ENCODE peak calls at places on chromosomes 4 and X, in four cellular contexts. I, C, F and Y are unnamed samples.

GRCh38 chr4:71049395-71049794 is 55.9 kb downstream of the DCK start:
- DNase-seq in F (no peak), I (no peak), C (no peak), Y (no peak)

GRCh38 chrX:24298191-24298590 is 15.7 kb downstream of the SUPT20HL2 start:
- DNase-seq in F (no peak), C (no peak), I (peak), Y (no peak)

GRCh38 chr4:107366900-107367299 is 330.8 kb upstream of the DKK2 start:
- DNase-seq in I (no peak), F (no peak), C (no peak), Y (no peak)

GRCh38 chr4:41969666-41970065 is 11.9 kb upstream of the DCAF4L1 start:
- DNase-seq in C (no peak), I (no peak), F (no peak), Y (no peak)

GRCh38 chr4:179164642-179165338 is 1722.6 kb upstream of the AGA start:
- DNase-seq in I (no peak), C (no peak), F (no peak), Y (no peak)

GRCh38 chr4:146522098-146522861 is 540 bp upstream of the SLC10A7 start:
- DNase-seq in C (peak), I (peak), F (peak), Y (peak)

GRCh38 chr4:1900087-1900433 is 28.9 kb downstream of the NSD2 start:
- DNase-seq in F (no peak), I (no peak), C (no peak), Y (no peak)

GRCh38 chr4:11548529-11549176 is 120.0 kb upstream of the HS3ST1 start:
- DNase-seq in C (peak), I (no peak), F (no peak), Y (no peak)

GRCh38 chr4:113695328-113696169 is 66.0 kb downstream of the CAMK2D start:
- DNase-seq in F (no peak), I (no peak), C (no peak), Y (no peak)

GRCh38 chr4:159828687-159829086 is 725.8 kb downstream of the RAPGEF2 start:
- DNase-seq in F (no peak), I (no peak), C (no peak), Y (no peak)

GRCh38 chr4:151801547-151802516 is 41.0 kb upstream of the GATB start:
- DNase-seq in I (peak), F (no peak), C (peak), Y (no peak)

GRCh38 chrX:45824471-45824870 is 623.8 kb upstream of the DIPK2B start:
- DNase-seq in C (peak), I (peak), F (peak), Y (peak)

GRCh38 chr4:163070023-163070422 is 96.7 kb downstream of the NAF1 start:
- DNase-seq in I (no peak), F (no peak), C (no peak), Y (no peak)